ENCODE peak calls at places on chromosomes 6 and 20, in four cellular contexts. A is fibroblast of pulmonary artery, D is DND-41, B is astrocyte of the spinal cord. U is an unnamed sample.

GRCh38 chr6:38212116-38212515 is 392.6 kb downstream of the ZFAND3 start:
- DNase-seq in D (no peak), B (no peak), A (no peak), U (no peak)

GRCh38 chr20:38514947-38515346 is 42.3 kb downstream of the RALGAPB start:
- DNase-seq in B (no peak), D (no peak), A (no peak), U (no peak)

GRCh38 chr20:33493076-33493766 is 3.3 kb downstream of the CBFA2T2 start:
- DNase-seq in B (no peak), D (no peak), A (no peak), U (no peak)

GRCh38 chr6:41167173-41167963 is 4.5 kb upstream of the TREM2 start:
- DNase-seq in A (peak), D (peak), B (peak), U (peak)

GRCh38 chr20:47681977-47682812 is 103.1 kb downstream of the SULF2 start:
- DNase-seq in A (peak), D (no peak), B (no peak), U (peak)

GRCh38 chr6:53691667-53692133 is 26.1 kb upstream of the KLHL31 start:
- DNase-seq in A (peak), D (no peak), B (no peak), U (peak)

GRCh38 chr6:156828280-156828703 is 51.1 kb downstream of the ARID1B start:
- DNase-seq in B (peak), A (peak), D (no peak), U (peak)

GRCh38 chr6:113995632-113996031 is 24.7 kb upstream of the HDAC2 start:
- DNase-seq in B (peak), D (peak), A (peak), U (peak)

GRCh38 chr20:5996765-5997164 is 46.3 kb downstream of the MCM8 start:
- DNase-seq in B (no peak), A (no peak), D (peak), U (no peak)

GRCh38 chr6:18350271-18350670 is 36.9 kb upstream of the RNF144B start:
- DNase-seq in D (no peak), B (no peak), A (peak), U (no peak)

GRCh38 chr6:34317882-34318491 is 69.2 kb upstream of the SMIM29 start:
- DNase-seq in A (peak), D (no peak), B (no peak), U (peak)

GRCh38 chr6:29708432-29709177 is 14.6 kb upstream of the HLA-F start:
- DNase-seq in B (no peak), A (no peak), D (peak), U (no peak)

GRCh38 chr6:12348530-12349511 is 58.7 kb downstream of the EDN1 start:
- DNase-seq in B (peak), D (no peak), A (peak), U (peak)

GRCh38 chr20:38134427-38135281 is 30.4 kb downstream of the TGM2 start:
- DNase-seq in D (no peak), B (peak), A (peak), U (peak)

GRCh38 chr6:35972471-35972985 is 51.6 kb upstream of the SRPK1 start:
- DNase-seq in D (no peak), B (no peak), A (no peak), U (peak)

GRCh38 chr20:48945840-48946514 is 24.5 kb downstream of the ARFGEF2 start:
- DNase-seq in D (no peak), B (peak), A (peak), U (no peak)

GRCh38 chr6:52612336-52613096 is 35.7 kb upstream of the TRAM2 start:
- DNase-seq in A (no peak), B (no peak), D (no peak), U (no peak)

GRCh38 chr20:46132705-46133120 is 14.6 kb downstream of the CD40 start:
- DNase-seq in A (peak), B (peak), D (peak), U (peak)

GRCh38 chr6:91534614-91535013 is 947.7 kb upstream of the MAP3K7 start:
- DNase-seq in A (no peak), B (no peak), D (no peak), U (no peak)

GRCh38 chr6:23349521-23350147 is 776.4 kb upstream of the NRSN1 start:
- DNase-seq in D (no peak), B (peak), A (peak), U (peak)

GRCh38 chr6:170085475-170086401 is 205.1 kb downstream of the DLL1 start:
- DNase-seq in A (no peak), D (no peak), B (no peak), U (no peak)

GRCh38 chr6:111291334-111291705 is 191.7 kb downstream of the REV3L start:
- DNase-seq in B (no peak), D (no peak), A (no peak), U (no peak)

GRCh38 chr20:4932061-4932460 is 69.2 kb downstream of the SLC23A2 start:
- DNase-seq in A (no peak), D (no peak), B (no peak), U (peak)

GRCh38 chr6:144320746-144321145 is 35.6 kb downstream of the UTRN start:
- DNase-seq in B (no peak), A (no peak), D (no peak), U (no peak)

GRCh38 chr6:15663057-15663638 is 320 bp upstream of the DTNBP1 start:
- DNase-seq in A (peak), D (no peak), B (peak), U (peak)

GRCh38 chr6:129212081-129212480 is 329.1 kb downstream of the LAMA2 start:
- DNase-seq in D (no peak), B (peak), A (no peak), U (peak)

GRCh38 chr6:168450921-168451320 is 9.9 kb downstream of the SMOC2 start:
- DNase-seq in A (no peak), B (no peak), D (no peak), U (no peak)

GRCh38 chr6:158642805-158643489 is 1.6 kb downstream of the DYNLT1 start:
- DNase-seq in D (no peak), B (no peak), A (peak), U (peak)

GRCh38 chr6:43575105-43575771 is 600 bp downstream of the XPO5 start:
- DNase-seq in B (peak), D (no peak), A (peak), U (no peak)

GRCh38 chr20:62563561-62563960 is 78.7 kb upstream of the SLCO4A1 start:
- DNase-seq in D (no peak), B (no peak), A (no peak), U (no peak)

DNA sequence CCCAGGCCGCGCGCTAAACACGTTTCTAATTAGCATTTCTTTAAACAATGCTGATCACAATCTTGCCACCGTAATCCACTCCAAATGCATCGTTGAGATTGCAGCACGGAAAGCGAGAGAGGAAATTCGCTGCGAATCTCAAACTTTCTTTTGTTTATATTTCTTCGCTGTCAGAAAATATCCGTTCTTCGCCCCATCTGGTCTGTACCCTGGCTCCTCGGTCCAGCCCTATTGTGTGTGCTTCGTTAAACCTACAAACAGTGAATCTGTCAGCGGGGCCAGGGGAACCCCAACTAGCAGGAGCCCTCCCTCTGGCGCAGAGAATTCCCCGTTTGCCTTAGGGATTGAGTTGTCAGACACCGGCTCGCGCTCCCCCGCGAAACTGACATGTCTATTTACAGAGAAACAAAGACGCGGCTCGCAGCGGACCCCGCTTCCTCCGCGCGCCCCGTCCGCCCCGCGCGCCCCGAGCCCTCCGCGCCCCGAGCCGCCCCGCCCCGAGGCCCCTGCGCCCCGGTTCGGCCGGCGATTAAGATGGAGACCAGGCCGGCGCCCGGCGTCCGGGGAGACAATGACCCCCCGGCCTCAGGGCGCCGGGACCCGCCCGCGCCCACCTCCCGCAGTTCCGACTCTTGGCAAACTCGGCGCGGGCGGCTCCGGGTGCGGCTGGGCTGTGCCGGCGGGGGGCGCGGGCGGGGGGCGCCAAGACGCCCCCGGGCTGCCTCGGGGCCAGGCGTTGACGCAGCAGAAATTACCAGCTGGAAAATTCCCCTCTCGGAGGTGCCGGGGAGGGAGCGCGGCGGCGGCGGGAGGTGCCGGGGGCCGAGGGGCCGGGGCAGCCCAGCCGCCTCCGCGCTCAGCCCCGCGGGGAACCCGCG is 882 bp downstream of the ZBTB46 start:
- DNase-seq in A (no peak), D (no peak), B (no peak), U (no peak)
- H3K4me3 ChIP-seq in A (peak), D (no peak), B (peak), U (peak)

DNA sequence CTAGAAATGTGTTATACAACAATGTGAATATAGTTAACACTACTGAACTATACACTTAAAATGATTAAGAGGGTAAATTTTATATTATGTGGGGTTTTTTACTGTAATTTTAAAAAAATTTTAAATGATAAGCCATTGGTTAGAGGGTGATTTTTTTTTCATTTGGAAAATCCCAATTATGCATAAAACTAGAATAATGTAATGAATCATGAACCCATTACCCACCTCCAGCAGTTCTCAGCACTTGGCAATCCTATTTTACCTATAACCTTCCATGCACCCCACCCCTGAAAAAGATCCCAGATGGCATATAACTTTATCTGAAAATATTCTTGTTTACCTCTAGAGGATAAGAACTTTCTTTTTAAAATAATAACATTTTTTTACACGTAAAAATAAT is 13.7 kb downstream of the KIF3B start:
- DNase-seq in D (no peak), A (no peak), B (no peak), U (no peak)
- TF ChIP-seq CTCF in D (no peak), A (no peak), B (no peak), U (no peak)

GRCh38 chr20:56697476-56697875 is 68.4 kb downstream of the TFAP2C start:
- DNase-seq in D (no peak), A (no peak), B (no peak), U (no peak)
- H3K4me3 ChIP-seq in D (no peak), A (no peak), B (no peak), U (no peak)

DNA sequence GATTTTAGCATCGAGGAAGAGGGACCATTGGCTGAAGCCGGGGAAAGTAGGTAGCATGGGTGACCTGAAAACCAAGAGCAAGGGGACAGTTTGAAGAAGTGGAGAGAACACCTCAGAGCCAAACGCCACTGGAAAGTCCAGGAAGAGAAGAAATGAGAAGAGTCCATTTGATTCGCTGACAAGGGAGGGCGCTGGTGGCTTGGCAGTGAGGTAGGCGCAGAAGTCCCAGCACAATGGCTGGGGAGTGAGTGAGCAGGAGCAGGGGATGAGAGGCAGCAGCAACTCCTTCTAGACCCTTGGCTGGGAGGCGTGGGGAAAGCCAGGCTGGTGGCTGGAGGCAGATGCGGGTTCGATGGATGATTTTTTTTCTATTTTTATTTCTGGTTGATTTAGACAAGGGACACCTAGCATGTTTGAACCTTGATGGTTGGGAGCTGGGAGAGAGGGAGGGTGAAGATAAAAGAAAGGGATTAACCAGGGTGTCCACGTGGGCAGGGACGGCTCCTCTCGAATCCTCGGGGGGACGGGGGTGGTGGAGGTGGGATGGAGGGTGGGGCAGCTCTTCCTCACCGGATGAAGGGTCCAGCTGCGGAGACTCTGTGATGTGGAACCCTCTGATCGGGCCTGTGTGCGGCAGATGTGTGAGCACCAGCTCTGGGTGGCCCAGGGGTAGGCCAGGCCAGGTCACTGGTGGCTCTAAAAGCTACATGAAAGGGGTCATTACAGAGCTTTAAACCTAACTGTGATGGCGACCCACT is 164.2 kb downstream of the NFATC2 start:
- DNase-seq in D (no peak), A (no peak), B (no peak), U (no peak)
- TF ChIP-seq CTCF in D (no peak), A (peak), B (peak), U (no peak)

DNA sequence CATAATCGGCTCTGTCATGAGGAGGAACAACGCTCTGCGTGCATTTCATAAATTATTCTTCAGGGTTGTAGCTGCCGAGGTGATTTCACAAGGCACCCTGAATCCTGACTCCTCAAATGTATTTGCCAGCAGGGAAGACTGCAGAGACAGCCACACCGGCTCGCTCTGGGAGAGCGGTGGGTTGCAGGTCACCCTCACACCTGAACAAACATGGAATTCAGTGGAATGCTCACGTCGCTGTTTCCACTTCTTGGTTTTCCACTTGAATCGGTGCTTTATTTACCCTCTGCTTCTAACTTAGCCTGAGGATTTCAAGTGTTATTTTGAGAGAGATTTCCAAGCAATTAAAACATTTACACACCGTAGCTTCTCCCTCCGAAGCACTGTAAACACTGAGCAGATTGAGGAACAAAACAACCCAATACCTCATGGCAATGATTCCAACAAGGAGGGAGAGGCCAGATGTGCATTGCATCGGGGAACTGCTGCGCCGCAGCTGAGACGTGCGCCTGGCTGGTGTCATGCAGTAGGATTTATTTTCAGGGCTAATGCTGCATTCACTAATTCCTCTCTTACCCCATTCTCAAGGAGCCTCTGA is 59.5 kb upstream of the GGTLC1 start:
- DNase-seq in B (no peak), A (no peak), D (no peak), U (no peak)
- H3K4me3 ChIP-seq in B (no peak), A (no peak), D (no peak), U (no peak)

GRCh38 chr6:150006961-150007464 is 18.3 kb downstream of the RAET1L start:
- DNase-seq in A (peak), D (peak), B (no peak), U (peak)

GRCh38 chr6:150002710-150003109 is 22.6 kb downstream of the RAET1L start:
- DNase-seq in D (no peak), A (no peak), B (no peak), U (no peak)

GRCh38 chr6:150004101-150004782 is 21.1 kb downstream of the RAET1L start:
- DNase-seq in D (no peak), B (no peak), A (no peak), U (no peak)

GRCh38 chr6:150005761-150006651 is 19.3 kb downstream of the RAET1L start:
- DNase-seq in A (no peak), D (no peak), B (no peak), U (no peak)

DNA sequence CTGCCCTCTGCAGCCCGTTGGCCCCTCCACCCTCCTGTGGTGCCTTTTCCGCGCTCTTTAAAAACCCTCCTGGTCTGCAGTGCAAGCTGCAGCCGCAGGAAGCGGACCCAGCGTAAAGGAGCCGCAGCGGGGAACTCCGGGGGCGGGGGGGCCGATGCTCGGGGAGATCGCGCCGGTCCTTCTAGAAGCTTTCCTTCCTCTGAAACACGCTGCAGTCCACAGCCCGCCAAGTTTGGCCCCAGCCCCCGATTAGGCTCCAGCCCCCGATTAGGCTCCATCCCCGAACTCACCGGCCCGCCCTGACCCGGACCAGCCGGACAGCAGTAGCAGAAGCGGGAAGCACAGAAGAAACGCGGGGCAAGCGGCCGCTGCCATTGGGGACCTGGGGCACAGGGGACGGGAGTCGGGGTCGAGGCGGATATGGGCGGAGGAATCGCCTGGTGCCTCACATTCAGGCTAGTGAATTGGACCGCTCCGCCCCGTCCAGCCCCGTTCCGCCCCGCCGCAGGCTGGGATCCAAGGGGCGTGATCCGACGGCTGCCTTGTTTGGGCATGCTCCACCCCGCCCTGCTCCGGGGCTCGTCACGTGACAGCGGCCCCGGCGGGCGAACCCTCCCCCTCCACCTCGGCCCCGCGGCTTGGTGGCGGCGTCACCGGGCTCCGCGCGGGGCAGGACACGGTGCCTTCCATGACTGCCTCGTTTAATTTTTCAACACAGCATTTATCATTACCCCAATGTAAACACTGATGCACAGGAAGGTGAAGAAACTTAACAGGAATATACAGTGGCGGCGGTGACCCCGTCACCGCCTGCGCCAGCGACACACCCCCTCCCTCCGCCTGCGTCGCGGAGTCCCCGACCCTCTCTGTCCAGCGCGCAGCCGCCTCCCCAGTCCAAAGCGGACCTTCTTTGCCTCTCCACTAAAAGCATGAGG is 20.3 kb downstream of the RAET1L start:
- DNase-seq in B (peak), D (peak), A (peak), U (peak)
- TF ChIP-seq CTCF in B (no peak), D (peak), A (no peak), U (no peak)

GRCh38 chr6:108781419-108782110 is 66.7 kb upstream of the ARMC2 start:
- DNase-seq in B (no peak), A (peak), D (no peak), U (peak)

GRCh38 chr6:108780784-108781183 is 67.4 kb upstream of the ARMC2 start:
- DNase-seq in A (no peak), D (no peak), B (no peak), U (no peak)

GRCh38 chr6:108782231-108783041 is 65.8 kb upstream of the ARMC2 start:
- DNase-seq in A (peak), B (peak), D (peak), U (peak)

GRCh38 chr6:108778421-108779186 is 69.6 kb upstream of the ARMC2 start:
- DNase-seq in D (no peak), A (no peak), B (no peak), U (no peak)

GRCh38 chr6:108779521-108779920 is 68.7 kb upstream of the ARMC2 start:
- DNase-seq in A (no peak), B (no peak), D (no peak), U (no peak)
- H3K4me3 ChIP-seq in A (no peak), B (no peak), D (no peak), U (no peak)